ENCODE peak calls at places on chromosomes 6 and 20, in four cellular contexts. T is GM12865, W is hypothalamus, E is progenitor cell of endocrine pancreas. C is an unnamed sample.

GRCh38 chr20:5780233-5781217 is 30.3 kb downstream of the SHLD1 start:
- DNase-seq in T (peak), W (no peak), E (no peak), C (no peak)

GRCh38 chr6:97068211-97068610 is 143.7 kb downstream of the KLHL32 start:
- DNase-seq in T (peak), W (no peak), E (no peak), C (no peak)

GRCh38 chr20:9408422-9409300 is 105.7 kb upstream of the LAMP5 start:
- DNase-seq in T (no peak), W (no peak), E (no peak), C (no peak)

GRCh38 chr20:17668432-17668831 is 13.6 kb downstream of the RRBP1 start:
- DNase-seq in T (no peak), W (no peak), E (no peak), C (no peak)

GRCh38 chr6:106509420-106510089 is 119.7 kb downstream of the RTN4IP1 start:
- DNase-seq in T (peak), W (no peak), E (no peak), C (no peak)

GRCh38 chr20:38143646-38144554 is 21.2 kb downstream of the TGM2 start:
- DNase-seq in T (no peak), W (no peak), E (no peak), C (no peak)

GRCh38 chr6:147553099-147553498 is 44.6 kb downstream of the SAMD5 start:
- DNase-seq in T (no peak), W (no peak), E (no peak), C (no peak)

GRCh38 chr20:61754976-61755778 is 310.5 kb downstream of the TAF4 start:
- DNase-seq in T (no peak), W (no peak), E (no peak), C (no peak)

GRCh38 chr6:167793421-167793820 is 33.3 kb upstream of the AFDN start:
- DNase-seq in T (no peak), W (no peak), E (no peak), C (no peak)

GRCh38 chr6:107813555-107814194 is 10.4 kb downstream of the SCML4 start:
- DNase-seq in T (no peak), W (no peak), E (no peak), C (no peak)

C was measured in GM12864.